ENCODE peak calls at places on chromosomes 16 and 17, in seven cellular contexts. B is AG10803, G is foreskin fibroblast, C is breast epithelium, Z is A549, T is sigmoid colon, N is GM20000. D is an unnamed sample.

GRCh38 chr17:29615048-29615385 is 7.7 kb downstream of the CORO6 start:
- DNase-seq in B (peak), G (no peak), C (no peak), Z (no peak), T (no peak), N (peak), D (no peak)

GRCh38 chr17:35256629-35257028 is 13.8 kb downstream of the SLFN5 start:
- DNase-seq in B (no peak), G (no peak), C (no peak), Z (peak), T (no peak), N (no peak), D (no peak)

GRCh38 chr17:69326302-69327059 is 452 bp downstream of the ABCA5 start:
- DNase-seq in B (peak), G (peak), C (no peak), Z (peak), T (no peak), N (peak), D (no peak)

GRCh38 chr16:88922114-88922825 is 54.7 kb downstream of the CBFA2T3 start:
- DNase-seq in B (peak), G (peak), C (no peak), Z (peak), T (peak), N (no peak), D (peak)

GRCh38 chr17:80477647-80478478 is 1.5 kb upstream of the NPTX1 start:
- DNase-seq in B (peak), G (peak), C (no peak), Z (peak), T (peak), N (peak), D (no peak)

GRCh38 chr17:43699438-43699756 is 37.7 kb upstream of the MEOX1 start:
- DNase-seq in B (no peak), G (no peak), C (no peak), Z (no peak), T (no peak), N (no peak), D (no peak)

GRCh38 chr16:77679336-77679735 is 43.0 kb upstream of the NUDT7 start:
- DNase-seq in B (peak), G (no peak), C (no peak), Z (no peak), T (no peak), N (no peak), D (no peak)

GRCh38 chr17:62705781-62706597 is 78.5 kb downstream of the MRC2 start:
- DNase-seq in B (peak), G (peak), C (no peak), Z (no peak), T (peak), N (no peak), D (no peak)

GRCh38 chr16:82585675-82586074 is 41.1 kb upstream of the CDH13 start:
- DNase-seq in B (peak), G (peak), C (no peak), Z (no peak), T (no peak), N (no peak), D (no peak)

GRCh38 chr17:9291912-9292562 is 270.7 kb downstream of the NTN1 start:
- DNase-seq in B (peak), G (no peak), C (no peak), Z (peak), T (peak), N (peak), D (no peak)

GRCh38 chr17:14209215-14209614 is 27.4 kb downstream of the CDRT15 start:
- DNase-seq in B (peak), G (no peak), C (no peak), Z (no peak), T (no peak), N (no peak), D (no peak)

GRCh38 chr16:82088483-82088882 is 53.4 kb downstream of the HSD17B2 start:
- DNase-seq in B (peak), G (peak), C (no peak), Z (no peak), T (no peak), N (no peak), D (no peak)

GRCh38 chr16:77975942-77976341 is 46.4 kb upstream of the CLEC3A start:
- DNase-seq in B (no peak), G (no peak), C (no peak), Z (no peak), T (no peak), N (no peak), D (no peak)

GRCh38 chr17:7196651-7197050 is 17.5 kb upstream of the ASGR1 start:
- DNase-seq in B (no peak), G (no peak), C (no peak), Z (no peak), T (no peak), N (no peak), D (no peak)

GRCh38 chr16:48971571-48972071 is 310.0 kb downstream of the CBLN1 start:
- DNase-seq in B (peak), G (no peak), C (no peak), Z (no peak), T (no peak), N (no peak), D (no peak)

GRCh38 chr16:3945751-3946603 is 65.5 kb upstream of the CREBBP start:
- DNase-seq in B (peak), G (peak), C (peak), Z (peak), T (no peak), N (no peak), D (peak)

GRCh38 chr16:86444274-86445060 is 65.9 kb upstream of the FOXF1 start:
- DNase-seq in B (no peak), G (no peak), C (no peak), Z (no peak), T (no peak), N (no peak), D (no peak)

GRCh38 chr17:48542114-48542955 is 2.6 kb downstream of the HOXB2 start:
- DNase-seq in B (no peak), G (no peak), C (no peak), Z (no peak), T (no peak), N (no peak), D (no peak)

GRCh38 chr16:68399456-68399855 is 48.9 kb downstream of the SMPD3 start:
- DNase-seq in B (peak), G (no peak), C (no peak), Z (no peak), T (no peak), N (no peak), D (no peak)

GRCh38 chr17:78696016-78696992 is 85.8 kb downstream of the CYTH1 start:
- DNase-seq in B (no peak), G (no peak), C (no peak), Z (no peak), T (no peak), N (no peak), D (no peak)

GRCh38 chr17:77451271-77451893 is 310.6 kb downstream of the SEC14L1 start:
- DNase-seq in B (peak), G (peak), C (peak), Z (no peak), T (peak), N (peak), D (no peak)

GRCh38 chr17:11622468-11622867 is 24.2 kb downstream of the DNAH9 start:
- DNase-seq in B (no peak), G (no peak), C (no peak), Z (no peak), T (no peak), N (no peak), D (no peak)

GRCh38 chr16:24499193-24499814 is 40.1 kb upstream of the RBBP6 start:
- DNase-seq in B (peak), G (no peak), C (no peak), Z (peak), T (no peak), N (peak), D (no peak)

GRCh38 chr16:5516115-5516514 is 418.5 kb upstream of the EEF2KMT start:
- DNase-seq in B (no peak), G (no peak), C (no peak), Z (peak), T (no peak), N (no peak), D (no peak)

GRCh38 chr17:80122026-80122575 is 20.7 kb downstream of the GAA start:
- DNase-seq in B (no peak), G (no peak), C (no peak), Z (no peak), T (peak), N (no peak), D (no peak)

GRCh38 chr17:82003411-82004381 is 19.0 kb downstream of the CENPX start:
- DNase-seq in B (peak), G (peak), C (peak), Z (peak), T (peak), N (no peak), D (peak)

GRCh38 chr16:66905633-66906539 is 12.8 kb downstream of the CDH16 start:
- DNase-seq in B (no peak), G (no peak), C (no peak), Z (no peak), T (no peak), N (no peak), D (no peak)
- TF ChIP-seq CTCF in B (no peak), G (no peak), C (no peak), Z (no peak), T (no peak), N (no peak), D (no peak)

GRCh38 chr16:588889-589657 is 793 bp upstream of the RAB40C start:
- DNase-seq in B (peak), G (peak), C (peak), Z (peak), T (peak), N (peak), D (peak)
- TF ChIP-seq CTCF in B (no peak), G (no peak), C (no peak), Z (no peak), T (no peak), N (no peak), D (no peak)

GRCh38 chr16:28824548-28824973 is 1.8 kb downstream of the ATXN2L start:
- DNase-seq in B (no peak), G (no peak), C (no peak), Z (no peak), T (no peak), N (no peak), D (no peak)

GRCh38 chr16:28821874-28822519 is 802 bp upstream of the ATXN2L start:
- DNase-seq in B (no peak), G (no peak), C (no peak), Z (no peak), T (no peak), N (peak), D (no peak)

GRCh38 chr16:28823291-28823718 is 506 bp downstream of the ATXN2L start:
- DNase-seq in B (no peak), G (no peak), C (no peak), Z (no peak), T (no peak), N (no peak), D (no peak)

GRCh38 chr16:28822520-28823290 is at the start of gene ATXN2L:
- DNase-seq in B (peak), G (peak), C (peak), Z (peak), T (peak), N (peak), D (peak)

DNA sequence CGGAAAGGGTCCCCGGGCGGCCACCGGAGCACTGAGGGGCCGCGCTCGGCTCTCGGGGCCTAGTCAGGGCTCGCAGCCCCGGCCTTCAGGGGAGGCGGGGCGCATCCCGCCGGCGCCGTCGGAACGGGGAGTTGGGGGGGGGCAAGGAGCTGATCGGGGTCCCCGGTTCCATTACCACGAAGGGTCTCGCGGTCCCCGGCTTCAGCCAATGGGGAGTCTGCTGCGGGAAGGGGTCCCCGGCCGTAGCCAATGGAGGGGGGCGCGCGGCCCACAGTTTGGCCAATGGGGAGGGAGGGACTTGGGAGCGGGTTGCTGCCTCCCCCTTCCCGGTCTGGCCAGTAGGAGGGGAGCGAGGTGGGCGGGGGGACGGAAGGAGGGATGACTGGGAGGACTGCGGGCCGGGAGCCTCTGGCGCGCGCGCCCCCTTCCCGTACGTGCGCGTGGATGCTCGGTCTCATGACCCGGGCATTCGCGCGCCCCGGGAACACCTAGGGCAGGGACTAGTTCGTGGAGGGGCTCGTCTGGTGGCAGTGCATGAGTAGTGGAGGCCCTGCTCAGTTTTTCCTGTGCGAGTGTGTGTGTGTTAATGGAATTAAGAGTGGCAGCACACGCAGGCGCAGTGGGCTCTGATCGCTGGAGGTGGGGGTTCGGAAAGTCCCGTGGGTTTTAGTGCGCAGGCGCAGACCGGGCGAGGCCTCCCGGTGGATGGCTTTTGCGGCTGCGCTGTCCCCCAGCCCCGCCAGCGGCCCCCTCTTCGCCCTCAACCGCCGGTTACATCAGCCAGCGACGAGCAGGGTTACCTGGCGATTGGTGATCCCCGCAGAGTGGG is 1.1 kb downstream of the ATXN2L start:
- DNase-seq in B (peak), G (peak), C (peak), Z (peak), T (peak), N (peak), D (peak)
- TF ChIP-seq CTCF in B (peak), G (no peak), C (peak), Z (no peak), T (no peak), N (no peak), D (no peak)

GRCh38 chr16:57649443-57649751 is 18.7 kb upstream of the ADGRG3 start:
- DNase-seq in B (no peak), G (no peak), C (no peak), Z (no peak), T (no peak), N (no peak), D (no peak)

GRCh38 chr16:57649846-57650245 is 18.3 kb upstream of the ADGRG3 start:
- DNase-seq in B (no peak), G (no peak), C (no peak), Z (no peak), T (no peak), N (no peak), D (no peak)

GRCh38 chr16:57652695-57653471 is 15.2 kb upstream of the ADGRG3 start:
- DNase-seq in B (no peak), G (no peak), C (no peak), Z (no peak), T (no peak), N (no peak), D (no peak)

GRCh38 chr16:57653936-57654335 is 14.2 kb upstream of the ADGRG3 start:
- DNase-seq in B (no peak), G (no peak), C (no peak), Z (no peak), T (no peak), N (no peak), D (no peak)

GRCh38 chr16:57651344-57652333 is 16.5 kb upstream of the ADGRG3 start:
- DNase-seq in B (no peak), G (no peak), C (no peak), Z (no peak), T (no peak), N (no peak), D (no peak)
- TF ChIP-seq CTCF in B (no peak), G (no peak), C (no peak), Z (no peak), T (no peak), N (no peak), D (no peak)